ENCODE peak calls at places on chromosomes 16 and 17, in seven cellular contexts. P, R, J, C, L, W and T are unnamed samples.

GRCh38 chr17:59161477-59161876 is 5.9 kb downstream of the PRR11 start:
- DNase-seq in P (no peak), R (no peak), J (no peak), C (no peak), L (no peak), W (no peak), T (no peak)

GRCh38 chr17:16886655-16887322 is 85.1 kb downstream of the TNFRSF13B start:
- DNase-seq in P (no peak), R (no peak), J (no peak), C (no peak), L (no peak), W (no peak), T (no peak)

GRCh38 chr16:68520649-68521086 is 18.4 kb upstream of the ZFP90 start:
- DNase-seq in P (peak), R (peak), J (peak), C (peak), L (peak), W (peak), T (peak)

GRCh38 chr17:68310141-68310540 is 18.8 kb downstream of the ARSG start:
- DNase-seq in P (peak), R (no peak), J (no peak), C (no peak), L (no peak), W (peak), T (no peak)

GRCh38 chr17:79667121-79667715 is 56.4 kb upstream of the RBFOX3 start:
- DNase-seq in P (no peak), R (no peak), J (no peak), C (no peak), L (peak), W (no peak), T (no peak)

GRCh38 chr17:15108992-15109391 is 156.1 kb downstream of the PMP22 start:
- DNase-seq in P (no peak), R (no peak), J (no peak), C (no peak), L (no peak), W (no peak), T (no peak)

GRCh38 chr17:4833941-4834501 is 881 bp downstream of the MINK1 start:
- DNase-seq in P (peak), R (peak), J (no peak), C (peak), L (no peak), W (no peak), T (no peak)

GRCh38 chr16:68756250-68757051 is 19.4 kb downstream of the CDH1 start:
- DNase-seq in P (peak), R (peak), J (peak), C (no peak), L (peak), W (peak), T (no peak)

GRCh38 chr17:67995568-67996191 is 589 bp downstream of the C17orf58 start:
- DNase-seq in P (peak), R (peak), J (no peak), C (peak), L (no peak), W (peak), T (no peak)

GRCh38 chr17:51169340-51169739 is 3.1 kb downstream of the NME2 start:
- DNase-seq in P (no peak), R (no peak), J (no peak), C (no peak), L (no peak), W (no peak), T (no peak)

GRCh38 chr16:88617268-88618031 is 20.9 kb upstream of the IL17C start:
- DNase-seq in P (no peak), R (peak), J (no peak), C (no peak), L (no peak), W (no peak), T (no peak)

GRCh38 chr16:743794-744500 is 3.1 kb upstream of the CIAO3 start:
- DNase-seq in P (no peak), R (peak), J (no peak), C (no peak), L (no peak), W (no peak), T (no peak)

GRCh38 chr16:66286527-66286926 is 80.0 kb upstream of the CDH5 start:
- DNase-seq in P (no peak), R (no peak), J (no peak), C (no peak), L (peak), W (no peak), T (no peak)

GRCh38 chr17:73503560-73503959 is 140.7 kb downstream of the SDK2 start:
- DNase-seq in P (no peak), R (no peak), J (no peak), C (no peak), L (no peak), W (no peak), T (no peak)

GRCh38 chr17:2087597-2088211 is 32.8 kb downstream of the HIC1 start:
- DNase-seq in P (peak), R (no peak), J (peak), C (peak), L (no peak), W (peak), T (peak)

GRCh38 chr16:52617591-52617990 is 70.6 kb upstream of the TOX3 start:
- DNase-seq in P (no peak), R (no peak), J (no peak), C (no peak), L (no peak), W (no peak), T (no peak)

GRCh38 chr16:15704545-15704987 is 54.5 kb downstream of the NDE1 start:
- DNase-seq in P (peak), R (peak), J (peak), C (peak), L (peak), W (peak), T (peak)

GRCh38 chr16:85169333-85170065 is 57.2 kb upstream of the CIBAR2 start:
- DNase-seq in P (no peak), R (peak), J (no peak), C (peak), L (no peak), W (no peak), T (no peak)

GRCh38 chr17:17119533-17119932 is 77.3 kb downstream of the MPRIP start:
- DNase-seq in P (peak), R (no peak), J (no peak), C (no peak), L (no peak), W (peak), T (no peak)

GRCh38 chr17:47862621-47863440 is 11.9 kb upstream of the SP6 start:
- DNase-seq in P (no peak), R (no peak), J (no peak), C (no peak), L (no peak), W (no peak), T (no peak)

GRCh38 chr16:1763521-1764511 is 7.5 kb downstream of the NME3 start:
- DNase-seq in P (no peak), R (peak), J (no peak), C (peak), L (no peak), W (no peak), T (no peak)

GRCh38 chr17:57995076-57995956 is 7.3 kb upstream of the VEZF1 start:
- DNase-seq in P (peak), R (peak), J (no peak), C (peak), L (peak), W (peak), T (peak)

GRCh38 chr16:85955566-85955965 is 56.6 kb downstream of the IRF8 start:
- DNase-seq in P (no peak), R (no peak), J (no peak), C (no peak), L (no peak), W (no peak), T (no peak)